ENCODE peak calls at places on chromosomes 12 and 14, in five cellular contexts. T, F, G, P and U are unnamed samples.

GRCh38 chr14:68955164-68955921 is 23.8 kb downstream of the ACTN1 start:
- DNase-seq in T (peak; percentile 53), F (no peak), G (no peak), P (no peak), U (no peak)

GRCh38 chr12:130121246-130122005 is 40.8 kb upstream of the FZD10 start:
- DNase-seq in T (no peak), F (no peak), G (no peak), P (no peak), U (no peak)

GRCh38 chr12:62466018-62466595 is 519 bp upstream of the MON2 start:
- DNase-seq in T (peak; percentile 46), F (peak; percentile 57), G (no peak), P (no peak), U (peak; percentile 40)

GRCh38 chr12:12563529-12563928 is 866 bp upstream of the DUSP16 start:
- DNase-seq in T (peak; percentile 51), F (no peak), G (no peak), P (no peak), U (peak; percentile 20)

GRCh38 chr12:65825573-65826512 is 1.6 kb downstream of the HMGA2 start:
- DNase-seq in T (peak; percentile 56), F (peak; percentile 58), G (peak; percentile 48), P (no peak), U (no peak)

GRCh38 chr14:105602799-105603763 is 76.7 kb downstream of the TMEM121 start:
- DNase-seq in T (no peak), F (no peak), G (no peak), P (no peak), U (no peak)

GRCh38 chr14:104826197-104826857 is 25.4 kb downstream of the ZBTB42 start:
- DNase-seq in T (peak; percentile 80), F (peak; percentile 92), G (peak; percentile 86), P (no peak), U (peak; percentile 64)

GRCh38 chr12:32477714-32478113 is 78.4 kb downstream of the FGD4 start:
- DNase-seq in T (no peak), F (no peak), G (no peak), P (no peak), U (no peak)

GRCh38 chr12:6310771-6311610 is 509 bp downstream of the PLEKHG6 start:
- DNase-seq in T (no peak), F (peak; percentile 85), G (no peak), P (no peak), U (no peak)

GRCh38 chr12:70756118-70756517 is 118.9 kb upstream of the PTPRB start:
- DNase-seq in T (peak; percentile 47), F (no peak), G (no peak), P (no peak), U (peak; percentile 42)

GRCh38 chr12:57549909-57550627 is at the start of gene KIF5A:
- DNase-seq in T (no peak), F (peak; percentile 86), G (peak; percentile 53), P (no peak), U (peak; percentile 17)

GRCh38 chr14:33836203-33836894 is 114.5 kb downstream of the EGLN3 start:
- DNase-seq in T (no peak), F (no peak), G (no peak), P (no peak), U (peak; percentile 59)

GRCh38 chr12:75953312-75953906 is 78.2 kb downstream of the PHLDA1 start:
- DNase-seq in T (peak; percentile 83), F (no peak), G (no peak), P (no peak), U (peak; percentile 33)

GRCh38 chr14:67680121-67680602 is 5.7 kb upstream of the VTI1B start:
- DNase-seq in T (peak; percentile 92), F (no peak), G (no peak), P (no peak), U (peak; percentile 91)

GRCh38 chr12:48296586-48297396 is 53.9 kb downstream of the ZNF641 start:
- DNase-seq in T (peak; percentile 47), F (peak; percentile 93), G (peak; percentile 66), P (peak; percentile 47), U (peak; percentile 69)

GRCh38 chr14:23464700-23465099 is 4.8 kb upstream of the NGDN start:
- DNase-seq in T (no peak), F (no peak), G (no peak), P (no peak), U (no peak)

GRCh38 chr14:88791629-88792571 is 853 bp downstream of the EML5 start:
- DNase-seq in T (no peak), F (peak; percentile 37), G (peak; percentile 12), P (no peak), U (no peak)
- H3K14ac ChIP-seq in T (no peak overlapping the region), F (no peak overlapping the region), G (no peak overlapping the region), P (no peak overlapping the region), U (peak overlapping the region; percentile 30)

DNA sequence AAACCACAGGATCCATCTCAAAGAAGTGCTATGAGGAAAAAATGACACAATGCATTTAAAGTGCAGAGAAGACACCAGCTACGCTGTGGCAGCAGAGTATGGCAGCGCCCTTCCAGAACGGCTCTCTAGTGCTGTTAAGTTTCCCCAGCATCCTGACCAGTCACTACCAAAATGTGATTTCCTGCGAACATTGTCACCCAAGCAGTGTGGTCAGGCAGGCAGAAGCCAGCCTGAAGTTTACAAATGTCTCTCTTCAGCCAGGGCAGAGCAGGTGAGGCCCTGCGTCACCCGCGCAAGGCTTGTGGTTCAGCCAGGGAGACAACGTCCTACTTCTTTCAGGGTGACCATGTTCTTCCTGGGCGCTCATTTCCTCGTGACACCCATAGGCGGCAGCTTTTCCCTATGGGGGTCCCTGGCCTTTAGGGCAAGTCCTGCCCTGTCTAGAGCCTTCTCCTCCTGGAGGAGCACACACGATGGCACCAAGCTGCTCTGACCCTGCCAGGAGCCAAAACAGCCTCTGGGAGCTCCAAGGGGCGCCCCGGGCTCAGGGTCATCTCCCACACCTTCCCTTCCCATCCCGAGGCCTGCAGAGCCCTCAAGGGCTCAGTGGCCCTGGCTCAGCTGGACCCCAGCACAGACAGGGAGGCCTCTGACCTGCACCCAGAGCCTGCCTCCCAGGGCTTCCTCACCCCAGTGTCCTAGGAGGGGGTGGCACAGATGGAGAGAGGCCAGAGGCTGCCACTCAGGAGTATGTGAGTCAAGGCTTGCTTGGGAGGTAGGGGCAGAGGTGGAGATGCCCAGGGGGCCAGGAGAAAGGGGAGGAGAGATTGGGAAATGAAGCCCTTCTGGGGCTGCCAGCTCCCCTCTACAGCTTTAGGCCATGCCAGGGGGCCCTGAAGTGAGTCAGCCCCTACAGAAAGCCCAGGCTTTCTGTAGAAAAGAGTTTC is 41.9 kb downstream of the PSMA6 start:
- DNase-seq in T (no peak), F (no peak), G (no peak), P (no peak), U (no peak)
- H3K4me2 ChIP-seq in T (no peak overlapping the region), F (no peak overlapping the region), G (no peak overlapping the region), P (no peak overlapping the region), U (no peak overlapping the region)

GRCh38 chr12:52867636-52868035 is 18.8 kb upstream of the KRT78 start:
- DNase-seq in T (no peak), F (peak; percentile 73), G (no peak), P (no peak), U (no peak)

GRCh38 chr12:52862023-52862422 is 13.2 kb upstream of the KRT78 start:
- DNase-seq in T (no peak), F (peak; percentile 28), G (no peak), P (no peak), U (no peak)

GRCh38 chr12:52860102-52860838 is 11.5 kb upstream of the KRT78 start:
- DNase-seq in T (peak; percentile 49), F (peak; percentile 31), G (no peak), P (no peak), U (peak; percentile 74)

GRCh38 chr12:52867152-52867551 is 18.4 kb upstream of the KRT78 start:
- DNase-seq in T (no peak), F (no peak), G (no peak), P (no peak), U (no peak)

GRCh38 chr12:52865090-52865944 is 16.5 kb upstream of the KRT78 start:
- DNase-seq in T (peak; percentile 78), F (peak; percentile 96), G (peak; percentile 78), P (no peak), U (peak; percentile 87)
- H2BK12ac ChIP-seq in T (no peak overlapping the region), F (no peak overlapping the region), G (no peak overlapping the region), P (no peak overlapping the region), U (no peak overlapping the region)

GRCh38 chr12:91203610-91204009 is 21.0 kb upstream of the DCN start:
- DNase-seq in T (no peak), F (no peak), G (no peak), P (no peak), U (no peak)
- H3K14ac ChIP-seq in T (no peak overlapping the region), F (no peak overlapping the region), G (no peak overlapping the region), P (no peak overlapping the region), U (no peak overlapping the region)

GRCh38 chr14:94691658-94692029 is 78.3 kb downstream of the GSC start:
- DNase-seq in T (no peak), F (no peak), G (no peak), P (no peak), U (no peak)

GRCh38 chr14:94690486-94690885 is 78.3 kb downstream of the SERPINA3 start:
- DNase-seq in T (no peak), F (peak; percentile 29), G (no peak), P (no peak), U (no peak)

GRCh38 chr14:94689218-94689984 is 77.2 kb downstream of the SERPINA3 start:
- DNase-seq in T (peak; percentile 20), F (peak; percentile 80), G (peak; percentile 71), P (no peak), U (peak; percentile 31)

GRCh38 chr14:94690896-94691657 is 78.8 kb downstream of the GSC start:
- DNase-seq in T (no peak), F (no peak), G (no peak), P (no peak), U (no peak)

DNA sequence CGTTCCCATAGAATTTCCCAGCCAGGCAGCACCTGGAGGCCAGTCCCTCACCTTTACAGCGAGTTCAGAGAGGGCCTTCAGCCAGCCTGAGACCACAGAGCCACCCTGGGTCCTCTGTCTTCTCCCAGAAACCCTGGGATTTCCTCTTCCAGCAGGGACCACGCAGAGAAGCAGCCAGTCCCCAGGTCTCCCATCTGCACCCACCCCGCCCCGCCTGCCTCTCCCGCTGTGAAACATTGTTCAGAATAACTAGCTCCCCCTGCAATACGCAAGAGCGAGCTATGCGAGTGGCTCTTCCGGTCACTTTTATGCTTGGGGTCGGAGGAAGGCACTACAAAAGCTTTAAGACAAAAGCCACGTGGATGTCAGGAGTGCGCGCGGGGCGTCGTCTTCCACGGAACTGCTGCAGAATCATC is 77.8 kb downstream of the SERPINA3 start:
- DNase-seq in T (no peak), F (no peak), G (no peak), P (no peak), U (no peak)
- H3K4me2 ChIP-seq in T (no peak overlapping the region), F (peak overlapping the region; percentile 37), G (peak overlapping the region; percentile 34), P (peak overlapping the region; percentile 50), U (peak overlapping the region; percentile 7)

DNA sequence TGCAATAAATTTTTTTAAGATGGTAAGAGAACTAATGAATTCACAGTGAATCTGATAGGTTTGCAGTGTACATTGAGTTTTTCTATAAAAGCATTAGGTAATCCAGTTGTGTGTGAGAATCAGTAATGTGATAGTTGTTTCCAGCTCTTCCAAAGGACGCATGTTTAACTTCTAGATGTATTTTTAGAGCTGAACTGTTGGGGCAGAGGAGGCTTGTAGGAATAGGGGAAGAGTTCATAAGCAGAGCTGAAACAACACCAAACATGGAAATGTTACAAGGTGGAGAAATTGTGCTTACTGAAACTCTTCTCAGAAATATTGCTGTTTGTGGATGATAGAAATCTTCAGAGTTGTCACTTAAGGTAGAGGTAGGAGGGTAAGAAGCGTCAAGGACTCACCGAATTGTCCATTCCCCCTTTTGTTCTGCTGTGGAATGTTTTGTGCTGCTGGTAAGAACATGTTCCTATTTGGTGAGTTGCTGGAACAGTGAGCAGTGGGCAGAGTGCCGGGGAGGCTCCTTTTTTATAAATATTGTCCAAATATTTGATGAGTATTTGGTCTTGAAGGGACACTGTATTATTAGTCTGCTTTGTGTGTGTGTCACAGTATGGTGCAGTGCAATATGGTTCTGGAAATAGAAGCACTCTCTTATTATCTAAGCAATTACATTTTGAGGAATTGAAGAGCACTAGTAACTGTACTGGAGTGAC is 76.7 kb downstream of the ANO6 start:
- DNase-seq in T (no peak), F (no peak), G (no peak), P (no peak), U (no peak)
- H2BK12ac ChIP-seq in T (no peak overlapping the region), F (no peak overlapping the region), G (no peak overlapping the region), P (no peak overlapping the region), U (no peak overlapping the region)